ENCODE peak calls at places on chromosomes 11 and 22, in six cellular contexts. D is cardiac muscle cell, X is activated T-cell treated with anti-CD3 and anti-CD28 coated beads for 1 hour, L is lung, Y is stromal cell of bone marrow, K is choroid plexus epithelial cell. B is an unnamed sample.

GRCh38 chr11:67311051-67311555 is 7.8 kb downstream of the SSH3 start:
- DNase-seq in D (no peak), X (no peak), L (no peak), Y (no peak), K (no peak), B (no peak)

GRCh38 chr11:102831128-102831708 is 12.2 kb downstream of the MMP3 start:
- DNase-seq in D (peak), X (no peak), L (no peak), Y (peak), K (peak), B (peak)

GRCh38 chr11:48019230-48019584 is 38.8 kb downstream of the PTPRJ start:
- DNase-seq in D (no peak), X (no peak), L (no peak), Y (no peak), K (no peak), B (peak)

GRCh38 chr11:61119055-61119454 is 16.8 kb downstream of the CD5 start:
- DNase-seq in D (no peak), X (no peak), L (no peak), Y (no peak), K (no peak), B (no peak)

GRCh38 chr22:21936151-21936778 is 16.4 kb downstream of the PPM1F start:
- DNase-seq in D (no peak), X (no peak), L (peak), Y (no peak), K (no peak), B (peak)

GRCh38 chr11:59207988-59208432 is 4.7 kb downstream of the MPEG1 start:
- DNase-seq in D (peak), X (peak), L (no peak), Y (no peak), K (peak), B (no peak)

GRCh38 chr22:23509571-23510302 is 70.4 kb downstream of the IGLL1 start:
- DNase-seq in D (peak), X (no peak), L (no peak), Y (no peak), K (peak), B (peak)

GRCh38 chr11:69447786-69448185 is 33.7 kb upstream of the LINC01488 start:
- DNase-seq in D (no peak), X (no peak), L (no peak), Y (no peak), K (no peak), B (peak)

GRCh38 chr22:46010951-46011626 is 34.1 kb upstream of the WNT7B start:
- DNase-seq in D (no peak), X (no peak), L (no peak), Y (no peak), K (no peak), B (peak)

GRCh38 chr11:70582886-70583641 is 184.7 kb downstream of the CTTN start:
- DNase-seq in D (no peak), X (no peak), L (no peak), Y (no peak), K (no peak), B (no peak)

GRCh38 chr22:20230777-20231420 is 37.2 kb downstream of the RTN4R start:
- DNase-seq in D (no peak), X (no peak), L (no peak), Y (no peak), K (no peak), B (no peak)

GRCh38 chr11:69567951-69568808 is 72.8 kb upstream of the CCND1 start:
- DNase-seq in D (no peak), X (no peak), L (no peak), Y (no peak), K (no peak), B (no peak)

GRCh38 chr11:68014157-68014965 is 4.2 kb downstream of the ALDH3B1 start:
- DNase-seq in D (no peak), X (no peak), L (peak), Y (peak), K (peak), B (peak)

GRCh38 chr11:94873910-94874575 is 99.3 kb downstream of the CWC15 start:
- DNase-seq in D (no peak), X (no peak), L (no peak), Y (no peak), K (peak), B (no peak)

GRCh38 chr11:114296190-114296978 is at the start of gene NNMT:
- DNase-seq in D (no peak), X (no peak), L (peak), Y (peak), K (peak), B (no peak)

GRCh38 chr11:117096140-117096972 is 1.9 kb downstream of the SIK3 start:
- DNase-seq in D (peak), X (peak), L (no peak), Y (no peak), K (peak), B (peak)

GRCh38 chr11:62505112-62505783 is 41.4 kb downstream of the AHNAK start:
- DNase-seq in D (peak), X (no peak), L (no peak), Y (no peak), K (no peak), B (no peak)

GRCh38 chr11:63945482-63946163 is 6.8 kb downstream of the NAA40 start:
- DNase-seq in D (peak), X (peak), L (peak), Y (peak), K (peak), B (peak)

GRCh38 chr11:115893701-115894100 is 389.5 kb upstream of the CADM1 start:
- DNase-seq in D (no peak), X (no peak), L (peak), Y (no peak), K (no peak), B (no peak)

GRCh38 chr11:125062931-125063428 is at the start of gene SLC37A2:
- DNase-seq in D (peak), X (peak), L (peak), Y (no peak), K (peak), B (peak)

GRCh38 chr22:49554741-49555140 is 272.9 kb downstream of the BRD1 start:
- DNase-seq in D (no peak), X (no peak), L (no peak), Y (no peak), K (no peak), B (no peak)

GRCh38 chr11:60498853-60499252 is 6.3 kb downstream of the MS4A12 start:
- DNase-seq in D (no peak), X (no peak), L (no peak), Y (no peak), K (no peak), B (no peak)

GRCh38 chr11:126150256-126150655 is 61.2 kb downstream of the RPUSD4 start:
- DNase-seq in D (no peak), X (no peak), L (no peak), Y (no peak), K (no peak), B (peak)

GRCh38 chr11:12803086-12803826 is 129.0 kb downstream of the TEAD1 start:
- DNase-seq in D (no peak), X (no peak), L (no peak), Y (no peak), K (no peak), B (no peak)

GRCh38 chr11:18958221-18958910 is 19.2 kb upstream of the MRGPRX1 start:
- DNase-seq in D (no peak), X (no peak), L (no peak), Y (no peak), K (no peak), B (no peak)

GRCh38 chr11:113372317-113372716 is 15.3 kb upstream of the ANKK1 start:
- DNase-seq in D (no peak), X (no peak), L (no peak), Y (no peak), K (no peak), B (no peak)

GRCh38 chr11:23359297-23359696 is 499.0 kb upstream of the CCDC179 start:
- DNase-seq in D (no peak), X (no peak), L (no peak), Y (peak), K (peak), B (peak)

B was measured in osteoblast.